ENCODE peak calls at places on chromosomes 4 and X, in seven cellular contexts. One of them, this sample, is unnamed. For H3K36me3, the result is how much of the 10 kb centered on the place peaks cover.

GRCh38 chrX:71637848-71638247 is 19.5 kb upstream of the CXCR3 start:
- DNase-seq in CD4-positive, alpha-beta memory T cell: no peak
- DNase-seq in left ventricle myocardium inferior: no peak
- DNase-seq in mesenchymal stem cell: peak
- DNase-seq in heart right ventricle: no peak
- DNase-seq in PC-3: peak
- DNase-seq in neural progenitor cell: no peak
- DNase-seq in this sample: no peak

GRCh38 chrX:112218388-112218787 is 135.8 kb upstream of the TRPC5 start:
- DNase-seq in CD4-positive, alpha-beta memory T cell: no peak
- DNase-seq in left ventricle myocardium inferior: no peak
- DNase-seq in mesenchymal stem cell: no peak
- DNase-seq in heart right ventricle: no peak
- DNase-seq in PC-3: no peak
- DNase-seq in neural progenitor cell: peak
- DNase-seq in this sample: no peak

GRCh38 chr4:108146819-108147218 is 21.9 kb downstream of the LEF1 start:
- DNase-seq in CD4-positive, alpha-beta memory T cell: no peak
- DNase-seq in left ventricle myocardium inferior: no peak
- DNase-seq in mesenchymal stem cell: no peak
- DNase-seq in heart right ventricle: no peak
- DNase-seq in PC-3: no peak
- DNase-seq in neural progenitor cell: no peak
- DNase-seq in this sample: no peak

GRCh38 chr4:178037459-178038214 is 595.4 kb upstream of the AGA start:
- DNase-seq in CD4-positive, alpha-beta memory T cell: no peak
- DNase-seq in left ventricle myocardium inferior: no peak
- DNase-seq in mesenchymal stem cell: no peak
- DNase-seq in heart right ventricle: no peak
- DNase-seq in PC-3: no peak
- DNase-seq in neural progenitor cell: no peak
- DNase-seq in this sample: no peak

GRCh38 chr4:55673424-55673823 is 37.3 kb upstream of the NMU start:
- DNase-seq in CD4-positive, alpha-beta memory T cell: no peak
- DNase-seq in left ventricle myocardium inferior: no peak
- DNase-seq in mesenchymal stem cell: no peak
- DNase-seq in heart right ventricle: no peak
- DNase-seq in PC-3: no peak
- DNase-seq in neural progenitor cell: no peak
- DNase-seq in this sample: no peak

GRCh38 chr4:5890063-5890727 is 2.7 kb downstream of the CRMP1 start:
- DNase-seq in CD4-positive, alpha-beta memory T cell: no peak
- DNase-seq in left ventricle myocardium inferior: no peak
- DNase-seq in mesenchymal stem cell: peak
- DNase-seq in heart right ventricle: peak
- DNase-seq in PC-3: no peak
- DNase-seq in neural progenitor cell: peak
- DNase-seq in this sample: no peak

GRCh38 chrX:20363003-20363674 is 96.4 kb upstream of the RPS6KA3 start:
- DNase-seq in CD4-positive, alpha-beta memory T cell: no peak
- DNase-seq in left ventricle myocardium inferior: no peak
- DNase-seq in mesenchymal stem cell: no peak
- DNase-seq in heart right ventricle: peak
- DNase-seq in PC-3: no peak
- DNase-seq in neural progenitor cell: no peak
- DNase-seq in this sample: no peak

GRCh38 chrX:43612400-43612799 is 43.7 kb upstream of the MAOA start:
- DNase-seq in CD4-positive, alpha-beta memory T cell: no peak
- DNase-seq in left ventricle myocardium inferior: no peak
- DNase-seq in mesenchymal stem cell: no peak
- DNase-seq in heart right ventricle: no peak
- DNase-seq in PC-3: no peak
- DNase-seq in neural progenitor cell: no peak
- DNase-seq in this sample: no peak

GRCh38 chr4:113588895-113589668 is 172.5 kb downstream of the CAMK2D start:
- DNase-seq in CD4-positive, alpha-beta memory T cell: no peak
- DNase-seq in left ventricle myocardium inferior: no peak
- DNase-seq in mesenchymal stem cell: no peak
- DNase-seq in heart right ventricle: no peak
- DNase-seq in PC-3: no peak
- DNase-seq in neural progenitor cell: no peak
- DNase-seq in this sample: no peak

GRCh38 chr4:24476209-24476781 is 108.1 kb downstream of the DHX15 start:
- DNase-seq in CD4-positive, alpha-beta memory T cell: no peak
- DNase-seq in left ventricle myocardium inferior: no peak
- DNase-seq in mesenchymal stem cell: peak
- DNase-seq in heart right ventricle: no peak
- DNase-seq in PC-3: peak
- DNase-seq in neural progenitor cell: peak
- DNase-seq in this sample: no peak

GRCh38 chrX:28491941-28492340 is 95.3 kb upstream of the IL1RAPL1 start:
- DNase-seq in CD4-positive, alpha-beta memory T cell: no peak
- DNase-seq in left ventricle myocardium inferior: no peak
- DNase-seq in mesenchymal stem cell: no peak
- DNase-seq in heart right ventricle: no peak
- DNase-seq in PC-3: no peak
- DNase-seq in neural progenitor cell: no peak
- DNase-seq in this sample: no peak

GRCh38 chr4:1330761-1331590 is 16.0 kb upstream of the UVSSA start:
- DNase-seq in CD4-positive, alpha-beta memory T cell: peak
- DNase-seq in left ventricle myocardium inferior: no peak
- DNase-seq in mesenchymal stem cell: no peak
- DNase-seq in heart right ventricle: no peak
- DNase-seq in PC-3: no peak
- DNase-seq in neural progenitor cell: no peak
- DNase-seq in this sample: no peak

GRCh38 chrX:3493605-3494004 is 147.2 kb upstream of the MXRA5 start:
- DNase-seq in CD4-positive, alpha-beta memory T cell: no peak
- DNase-seq in left ventricle myocardium inferior: no peak
- DNase-seq in mesenchymal stem cell: no peak
- DNase-seq in heart right ventricle: no peak
- DNase-seq in PC-3: no peak
- DNase-seq in neural progenitor cell: no peak
- DNase-seq in this sample: no peak

GRCh38 chrX:134526399-134526798 is 66.4 kb downstream of the HPRT1 start:
- DNase-seq in CD4-positive, alpha-beta memory T cell: no peak
- DNase-seq in left ventricle myocardium inferior: no peak
- DNase-seq in mesenchymal stem cell: no peak
- DNase-seq in heart right ventricle: no peak
- DNase-seq in PC-3: peak
- DNase-seq in neural progenitor cell: no peak
- DNase-seq in this sample: no peak

GRCh38 chrX:28177202-28177601 is 196.0 kb upstream of the DCAF8L1 start:
- DNase-seq in CD4-positive, alpha-beta memory T cell: no peak
- DNase-seq in left ventricle myocardium inferior: no peak
- DNase-seq in mesenchymal stem cell: no peak
- DNase-seq in heart right ventricle: no peak
- DNase-seq in PC-3: peak
- DNase-seq in neural progenitor cell: peak
- DNase-seq in this sample: no peak

GRCh38 chr4:26388671-26389070 is 67.9 kb downstream of the RBPJ start:
- DNase-seq in CD4-positive, alpha-beta memory T cell: no peak
- DNase-seq in left ventricle myocardium inferior: no peak
- DNase-seq in mesenchymal stem cell: no peak
- DNase-seq in heart right ventricle: no peak
- DNase-seq in PC-3: peak
- DNase-seq in neural progenitor cell: no peak
- DNase-seq in this sample: no peak

GRCh38 chr4:53119685-53120084 is 246.2 kb downstream of the SCFD2 start:
- DNase-seq in CD4-positive, alpha-beta memory T cell: no peak
- DNase-seq in left ventricle myocardium inferior: no peak
- DNase-seq in mesenchymal stem cell: peak
- DNase-seq in heart right ventricle: no peak
- DNase-seq in PC-3: no peak
- DNase-seq in neural progenitor cell: peak
- DNase-seq in this sample: no peak

GRCh38 chrX:46573896-46574336 is 351 bp downstream of the CHST7 start:
- DNase-seq in CD4-positive, alpha-beta memory T cell: peak
- DNase-seq in left ventricle myocardium inferior: peak
- DNase-seq in mesenchymal stem cell: peak
- DNase-seq in heart right ventricle: peak
- DNase-seq in PC-3: peak
- DNase-seq in neural progenitor cell: peak
- DNase-seq in this sample: peak

GRCh38 chrX:39753296-39753996 is 344.3 kb downstream of the BCOR start:
- DNase-seq in CD4-positive, alpha-beta memory T cell: no peak
- DNase-seq in left ventricle myocardium inferior: no peak
- DNase-seq in mesenchymal stem cell: no peak
- DNase-seq in heart right ventricle: no peak
- DNase-seq in PC-3: no peak
- DNase-seq in neural progenitor cell: no peak
- DNase-seq in this sample: no peak

DNA sequence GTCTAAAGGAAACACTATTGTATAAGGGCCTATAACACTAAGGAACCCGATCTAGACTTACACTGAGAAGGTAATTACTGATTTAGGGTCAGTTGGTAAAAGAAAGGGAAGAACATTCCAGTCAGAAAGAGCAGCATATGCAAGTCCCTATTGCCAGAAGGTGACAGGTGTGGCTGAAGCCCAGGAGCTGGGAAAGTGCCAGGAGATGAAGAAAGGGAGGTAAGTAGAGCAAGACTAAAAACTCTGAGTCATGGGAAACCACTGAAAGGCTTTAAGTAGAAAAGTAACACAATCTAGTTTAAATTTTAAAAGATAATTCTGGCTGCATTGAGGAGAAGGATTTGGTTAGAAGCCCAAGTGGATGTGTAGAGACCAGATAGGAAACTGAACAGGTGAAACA is 77.7 kb upstream of the INTU start:
- DNase-seq in CD4-positive, alpha-beta memory T cell: no peak
- DNase-seq in left ventricle myocardium inferior: no peak
- DNase-seq in mesenchymal stem cell: no peak
- DNase-seq in heart right ventricle: no peak
- DNase-seq in PC-3: no peak
- DNase-seq in neural progenitor cell: no peak
- DNase-seq in this sample: no peak
- H3K4me3 ChIP-seq in CD4-positive, alpha-beta memory T cell: no peak
- H3K4me3 ChIP-seq in left ventricle myocardium inferior: no peak
- H3K4me3 ChIP-seq in mesenchymal stem cell: no peak
- H3K4me3 ChIP-seq in heart right ventricle: no peak
- H3K4me3 ChIP-seq in PC-3: no peak
- H3K4me3 ChIP-seq in neural progenitor cell: no peak
- H3K4me3 ChIP-seq in this sample: no peak

DNA sequence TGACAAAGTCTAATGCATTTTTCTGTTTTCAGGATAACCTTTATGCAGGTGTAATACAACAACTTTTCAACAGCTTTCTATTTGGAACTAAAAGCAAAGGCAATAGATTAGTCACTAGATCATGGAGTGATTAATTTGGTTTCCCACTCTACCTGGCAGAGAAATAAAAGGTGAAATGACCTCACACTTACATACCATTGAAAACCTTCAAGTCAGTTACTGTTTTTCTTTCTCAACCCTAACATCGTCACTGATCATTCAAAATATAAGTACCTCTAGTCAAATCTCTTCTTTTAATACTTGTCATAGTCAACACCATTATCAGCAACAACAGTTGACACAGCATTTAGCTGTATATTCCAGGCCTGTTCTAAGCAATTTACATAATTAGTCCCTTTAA is 85.1 kb upstream of the ZCCHC13 start:
- DNase-seq in CD4-positive, alpha-beta memory T cell: no peak
- DNase-seq in left ventricle myocardium inferior: no peak
- DNase-seq in mesenchymal stem cell: no peak
- DNase-seq in heart right ventricle: no peak
- DNase-seq in PC-3: no peak
- DNase-seq in neural progenitor cell: no peak
- DNase-seq in this sample: no peak
- H3K36me3 ChIP-seq in CD4-positive, alpha-beta memory T cell: under half
- H3K36me3 ChIP-seq in left ventricle myocardium inferior: under half
- H3K36me3 ChIP-seq in mesenchymal stem cell: under half
- H3K36me3 ChIP-seq in heart right ventricle: under half
- H3K36me3 ChIP-seq in PC-3: under half
- H3K36me3 ChIP-seq in neural progenitor cell: under half
- H3K36me3 ChIP-seq in this sample: under half

GRCh38 chr4:184417802-184418511 is 56.4 kb downstream of the IRF2 start:
- DNase-seq in CD4-positive, alpha-beta memory T cell: no peak
- DNase-seq in left ventricle myocardium inferior: no peak
- DNase-seq in mesenchymal stem cell: peak
- DNase-seq in heart right ventricle: no peak
- DNase-seq in PC-3: peak
- DNase-seq in neural progenitor cell: no peak
- DNase-seq in this sample: no peak

GRCh38 chr4:184415071-184415470 is 59.3 kb downstream of the IRF2 start:
- DNase-seq in CD4-positive, alpha-beta memory T cell: no peak
- DNase-seq in left ventricle myocardium inferior: no peak
- DNase-seq in mesenchymal stem cell: no peak
- DNase-seq in heart right ventricle: no peak
- DNase-seq in PC-3: peak
- DNase-seq in neural progenitor cell: no peak
- DNase-seq in this sample: no peak

GRCh38 chr4:184419976-184420375 is 54.4 kb downstream of the IRF2 start:
- DNase-seq in CD4-positive, alpha-beta memory T cell: no peak
- DNase-seq in left ventricle myocardium inferior: no peak
- DNase-seq in mesenchymal stem cell: no peak
- DNase-seq in heart right ventricle: no peak
- DNase-seq in PC-3: no peak
- DNase-seq in neural progenitor cell: no peak
- DNase-seq in this sample: no peak

GRCh38 chr4:184420402-184420801 is 53.9 kb downstream of the IRF2 start:
- DNase-seq in CD4-positive, alpha-beta memory T cell: no peak
- DNase-seq in left ventricle myocardium inferior: no peak
- DNase-seq in mesenchymal stem cell: no peak
- DNase-seq in heart right ventricle: no peak
- DNase-seq in PC-3: no peak
- DNase-seq in neural progenitor cell: no peak
- DNase-seq in this sample: no peak

GRCh38 chr4:184416913-184417734 is 57.2 kb downstream of the IRF2 start:
- DNase-seq in CD4-positive, alpha-beta memory T cell: peak
- DNase-seq in left ventricle myocardium inferior: no peak
- DNase-seq in mesenchymal stem cell: peak
- DNase-seq in heart right ventricle: no peak
- DNase-seq in PC-3: no peak
- DNase-seq in neural progenitor cell: no peak
- DNase-seq in this sample: no peak
- H3K4me3 ChIP-seq in CD4-positive, alpha-beta memory T cell: peak
- H3K4me3 ChIP-seq in left ventricle myocardium inferior: peak
- H3K4me3 ChIP-seq in mesenchymal stem cell: no peak
- H3K4me3 ChIP-seq in heart right ventricle: no peak
- H3K4me3 ChIP-seq in PC-3: no peak
- H3K4me3 ChIP-seq in neural progenitor cell: no peak
- H3K4me3 ChIP-seq in this sample: no peak

GRCh38 chr4:77862478-77863216 is at the start of gene MRPL1:
- DNase-seq in CD4-positive, alpha-beta memory T cell: peak
- DNase-seq in left ventricle myocardium inferior: peak
- DNase-seq in mesenchymal stem cell: peak
- DNase-seq in heart right ventricle: peak
- DNase-seq in PC-3: peak
- DNase-seq in neural progenitor cell: peak
- DNase-seq in this sample: peak

GRCh38 chr4:77861500-77861899 is 1.1 kb upstream of the MRPL1 start:
- DNase-seq in CD4-positive, alpha-beta memory T cell: no peak
- DNase-seq in left ventricle myocardium inferior: no peak
- DNase-seq in mesenchymal stem cell: no peak
- DNase-seq in heart right ventricle: no peak
- DNase-seq in PC-3: no peak
- DNase-seq in neural progenitor cell: no peak
- DNase-seq in this sample: no peak

DNA sequence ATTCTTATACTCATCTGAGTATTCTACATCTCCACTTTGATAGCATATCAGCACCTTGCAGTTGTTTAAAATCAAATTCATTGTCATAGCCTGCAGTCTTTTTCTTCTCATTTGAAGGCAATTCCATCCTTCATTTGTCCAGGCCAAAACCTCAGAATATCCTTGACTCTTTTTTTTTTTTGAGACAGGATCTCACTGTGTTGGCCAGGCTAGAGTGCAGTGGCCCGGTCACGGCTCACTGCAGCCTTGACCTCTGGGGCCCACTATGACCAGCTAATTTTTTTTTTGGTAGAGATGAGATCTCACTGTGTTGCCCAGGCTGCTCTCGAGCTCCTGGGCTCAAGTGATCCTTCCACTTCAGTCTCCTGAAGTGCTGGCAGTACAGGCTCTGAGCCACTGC is 2.6 kb downstream of the MRPL1 start:
- DNase-seq in CD4-positive, alpha-beta memory T cell: no peak
- DNase-seq in left ventricle myocardium inferior: no peak
- DNase-seq in mesenchymal stem cell: no peak
- DNase-seq in heart right ventricle: no peak
- DNase-seq in PC-3: no peak
- DNase-seq in neural progenitor cell: no peak
- DNase-seq in this sample: no peak
- H3K36me3 ChIP-seq in CD4-positive, alpha-beta memory T cell: under half
- H3K36me3 ChIP-seq in left ventricle myocardium inferior: under half
- H3K36me3 ChIP-seq in mesenchymal stem cell: under half
- H3K36me3 ChIP-seq in heart right ventricle: under half
- H3K36me3 ChIP-seq in PC-3: under half
- H3K36me3 ChIP-seq in neural progenitor cell: under half
- H3K36me3 ChIP-seq in this sample: under half

This sample was measured in adrenal gland.